ENCODE peak calls at places on chromosomes 6 and 20, in six cellular contexts. A is SK-N-SH, Z is A549, S is skeletal muscle cell, X is fibroblast of mammary gland, W is amygdala. U is an unnamed sample.

GRCh38 chr20:16475225-16475624 is 98.0 kb downstream of the KIF16B start:
- DNase-seq in S (peak), W (no peak), Z (no peak), X (no peak), A (no peak), U (no peak)

GRCh38 chr20:21503345-21503744 is 10.5 kb downstream of the NKX2-2 start:
- DNase-seq in A (no peak), W (no peak), S (peak), X (peak), Z (no peak), U (no peak)

GRCh38 chr6:88908598-88909548 is 54.5 kb downstream of the RNGTT start:
- DNase-seq in A (no peak), W (no peak), X (peak), S (no peak), Z (no peak), U (no peak)

GRCh38 chr20:9363673-9364072 is 150.7 kb upstream of the LAMP5 start:
- DNase-seq in W (no peak), S (no peak), X (no peak), Z (no peak), A (no peak), U (peak)

GRCh38 chr6:98136333-98136732 is 698.0 kb upstream of the POU3F2 start:
- DNase-seq in S (no peak), X (no peak), A (no peak), W (no peak), Z (no peak), U (no peak)

GRCh38 chr20:1633535-1633934 is 13.7 kb upstream of the SIRPB1 start:
- DNase-seq in X (no peak), A (no peak), Z (no peak), W (no peak), S (no peak), U (no peak)

GRCh38 chr6:117555882-117556498 is 46.3 kb downstream of the GOPC start:
- DNase-seq in S (no peak), A (no peak), X (peak), Z (no peak), W (peak), U (peak)

GRCh38 chr6:7050911-7051779 is 56.6 kb upstream of the RREB1 start:
- DNase-seq in Z (no peak), X (peak), A (no peak), W (no peak), S (peak), U (peak)

GRCh38 chr20:47727170-47727880 is 58.0 kb downstream of the SULF2 start:
- DNase-seq in X (no peak), W (no peak), S (no peak), A (no peak), Z (no peak), U (no peak)

GRCh38 chr6:129502261-129502660 is 207.7 kb downstream of the ARHGAP18 start:
- DNase-seq in S (no peak), A (no peak), Z (no peak), W (no peak), X (no peak), U (no peak)

GRCh38 chr20:21513181-21513663 is 642 bp downstream of the NKX2-2 start:
- DNase-seq in W (no peak), X (no peak), S (no peak), Z (no peak), A (peak), U (no peak)

GRCh38 chr6:75830959-75831885 is 82.2 kb downstream of the MYO6 start:
- DNase-seq in Z (no peak), W (no peak), X (peak), S (peak), A (no peak), U (no peak)

GRCh38 chr6:99353126-99353525 is 3.7 kb upstream of the FAXC start:
- DNase-seq in Z (no peak), W (no peak), S (no peak), A (no peak), X (no peak), U (no peak)

U was measured in LoVo.